ENCODE peak calls at places on chromosome 16, in five cellular contexts. J is ovary, Y is A549, B is Peyer's patch, F is transverse colon. D is an unnamed sample.
A peak's percentile ranks its signal among the peaks of the same experiment; 100 is the strongest.

GRCh38 chr16:88619859-88620655 is 18.3 kb upstream of the IL17C start:
- DNase-seq in B (peak; percentile 85), F (peak; percentile 47), Y (no peak), J (no peak), D (no peak)

GRCh38 chr16:22948603-22949368 is 134.8 kb downstream of the HS3ST2 start:
- DNase-seq in J (peak; percentile 21), Y (peak; percentile 80), B (peak; percentile 81), F (peak; percentile 69), D (peak; percentile 82)

GRCh38 chr16:4847774-4848587 is 700 bp downstream of the UBN1 start:
- DNase-seq in J (peak; percentile 63), Y (peak; percentile 45), B (peak; percentile 67), F (peak; percentile 61), D (peak; percentile 78)

GRCh38 chr16:54657058-54657708 is 273.5 kb upstream of the IRX5 start:
- DNase-seq in J (no peak), B (no peak), Y (peak; percentile 74), F (no peak), D (peak; percentile 55)

GRCh38 chr16:79067600-79067999 is 532.9 kb downstream of the MAF start:
- DNase-seq in B (no peak), Y (no peak), J (no peak), F (no peak), D (no peak)

GRCh38 chr16:88423448-88423850 is 29.6 kb upstream of the ZFPM1 start:
- DNase-seq in J (no peak), F (no peak), Y (no peak), B (no peak), D (no peak)

GRCh38 chr16:68782198-68783174 is 45.4 kb downstream of the CDH1 start:
- DNase-seq in B (no peak), J (no peak), F (no peak), Y (no peak), D (no peak)

GRCh38 chr16:85986931-85987749 is 88.2 kb downstream of the IRF8 start:
- DNase-seq in Y (no peak), J (no peak), F (peak; percentile 50), B (peak; percentile 79), D (no peak)

GRCh38 chr16:75264999-75265910 is 13.8 kb upstream of the BCAR1 start:
- DNase-seq in Y (no peak), F (peak; percentile 72), J (peak; percentile 72), B (peak; percentile 75), D (peak; percentile 55)

GRCh38 chr16:22220714-22221113 is 14.6 kb downstream of the EEF2K start:
- DNase-seq in B (no peak), J (no peak), F (no peak), Y (no peak), D (no peak)

GRCh38 chr16:51924744-51925143 is 622.2 kb downstream of the TOX3 start:
- DNase-seq in Y (no peak), F (no peak), B (no peak), J (no peak), D (no peak)

GRCh38 chr16:80759419-80760162 is 44.8 kb downstream of the CDYL2 start:
- DNase-seq in B (no peak), J (no peak), Y (no peak), F (no peak), D (no peak)

GRCh38 chr16:84120023-84120422 is 3.3 kb upstream of the MBTPS1 start:
- DNase-seq in F (no peak), J (no peak), Y (no peak), B (no peak), D (no peak)

GRCh38 chr16:19380316-19380715 is 37.4 kb upstream of the TMC5 start:
- DNase-seq in B (no peak), Y (no peak), F (no peak), J (no peak), D (no peak)

GRCh38 chr16:71923941-71924690 is 28.8 kb downstream of the IST1 start:
- DNase-seq in J (no peak), Y (no peak), B (no peak), F (no peak), D (no peak)

GRCh38 chr16:14013571-14014283 is 57.4 kb upstream of the MRTFB start:
- DNase-seq in J (no peak), B (no peak), F (no peak), Y (peak; percentile 90), D (peak; percentile 46)

GRCh38 chr16:52069866-52070265 is 477.1 kb downstream of the TOX3 start:
- DNase-seq in B (no peak), Y (peak; percentile 22), F (no peak), J (no peak), D (no peak)

GRCh38 chr16:48504216-48504615 is 105.8 kb downstream of the N4BP1 start:
- DNase-seq in Y (no peak), F (no peak), B (peak; percentile 23), J (no peak), D (no peak)

GRCh38 chr16:73071131-73071940 is 23.4 kb upstream of the ZFHX3 start:
- DNase-seq in F (peak; percentile 72), B (peak; percentile 49), J (peak; percentile 63), Y (peak; percentile 67), D (peak; percentile 79)

GRCh38 chr16:23575834-23576233 is 18.3 kb downstream of the UBFD1 start:
- DNase-seq in J (no peak), Y (no peak), F (no peak), B (no peak), D (no peak)

GRCh38 chr16:15949210-15950166 is at the start of gene ABCC1:
- DNase-seq in B (peak; percentile 71), Y (peak; percentile 65), F (peak; percentile 57), J (peak; percentile 64), D (peak; percentile 38)

DNA sequence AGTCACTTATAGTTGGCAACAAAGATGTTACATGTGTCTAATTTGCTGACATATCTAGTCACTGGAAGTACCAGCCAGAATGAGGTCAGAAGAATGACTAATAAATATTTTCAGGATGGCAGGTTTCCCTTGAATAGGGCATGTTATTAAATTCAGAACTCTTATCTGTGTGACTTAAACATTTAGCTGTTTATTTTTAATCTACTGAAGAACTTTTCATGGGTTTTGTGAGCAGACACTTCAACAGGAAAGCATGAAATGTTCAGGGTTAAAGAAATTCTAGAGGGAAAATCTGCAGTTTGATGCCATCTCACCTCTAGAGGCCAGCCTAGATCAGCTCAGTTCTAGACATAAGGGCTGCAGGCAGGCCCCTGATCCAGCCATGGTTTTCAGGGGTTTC is 13.2 kb downstream of the JPT2 start:
- DNase-seq in F (no peak), B (no peak), J (no peak), Y (peak; percentile 52), D (no peak)
- H3K4me3 ChIP-seq in F (no peak overlapping the region), B (no peak overlapping the region), J (no peak overlapping the region), Y (peak overlapping the region; percentile 30), D (no peak overlapping the region)

GRCh38 chr16:49886554-49887121 is 30.7 kb upstream of the ZNF423 start:
- DNase-seq in F (no peak), J (no peak), B (no peak), Y (no peak), D (peak; percentile 19)

GRCh38 chr16:49884033-49884707 is 28.3 kb upstream of the ZNF423 start:
- DNase-seq in F (peak; percentile 61), Y (no peak), J (no peak), B (peak; percentile 76), D (no peak)

GRCh38 chr16:49881890-49882289 is 26.0 kb upstream of the ZNF423 start:
- DNase-seq in F (no peak), Y (no peak), B (no peak), J (no peak), D (peak; percentile 19)

DNA sequence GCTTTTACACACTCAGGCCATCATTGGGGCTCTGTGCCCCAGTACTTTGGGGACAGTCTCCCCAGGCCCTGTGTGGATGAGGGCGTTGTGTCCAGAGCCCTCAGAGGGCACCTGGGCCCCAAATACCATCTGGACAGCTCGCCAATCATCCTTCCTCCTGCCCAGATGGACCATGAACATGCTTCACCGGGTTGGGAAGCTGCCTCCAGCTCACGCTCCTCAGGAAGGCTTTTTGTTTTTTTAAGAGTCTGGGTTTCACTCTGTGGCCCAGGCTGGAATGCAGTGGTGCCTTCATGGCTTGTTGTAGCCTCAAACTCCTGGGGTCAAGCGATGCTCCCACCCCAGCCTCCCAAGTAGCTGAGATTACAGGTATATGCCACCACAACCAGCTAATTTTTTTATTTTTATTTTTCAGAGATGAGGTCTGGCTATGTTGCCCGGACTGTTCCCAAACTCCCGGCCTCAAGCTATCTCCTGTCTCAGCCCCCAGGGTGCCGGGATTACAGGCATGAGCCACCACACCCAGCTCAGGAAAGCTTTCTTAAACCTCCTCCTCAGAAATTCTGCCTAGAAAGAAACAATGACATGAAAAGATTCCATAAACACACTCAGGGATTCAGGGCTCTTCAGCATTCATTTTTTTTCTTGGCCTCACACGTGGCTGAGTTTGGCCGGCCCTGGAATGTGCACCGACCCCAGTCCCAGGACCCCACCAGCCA is 27.4 kb upstream of the ZNF423 start:
- DNase-seq in Y (no peak), F (no peak), B (no peak), J (no peak), D (no peak)
- H3K27ac ChIP-seq in Y (peak overlapping the region; percentile 48), F (peak overlapping the region; percentile 47), B (no peak overlapping the region), J (no peak overlapping the region), D (no peak overlapping the region)

GRCh38 chr16:3363793-3364192 is 8.1 kb downstream of the OR2C1 start:
- DNase-seq in F (no peak), J (no peak), B (no peak), Y (peak; percentile 37), D (no peak)

GRCh38 chr16:3369073-3369472 is 13.4 kb downstream of the OR2C1 start:
- DNase-seq in Y (no peak), B (no peak), F (no peak), J (no peak), D (no peak)

GRCh38 chr16:3362931-3363330 is 7.2 kb downstream of the OR2C1 start:
- DNase-seq in F (no peak), Y (no peak), J (no peak), B (no peak), D (no peak)

DNA sequence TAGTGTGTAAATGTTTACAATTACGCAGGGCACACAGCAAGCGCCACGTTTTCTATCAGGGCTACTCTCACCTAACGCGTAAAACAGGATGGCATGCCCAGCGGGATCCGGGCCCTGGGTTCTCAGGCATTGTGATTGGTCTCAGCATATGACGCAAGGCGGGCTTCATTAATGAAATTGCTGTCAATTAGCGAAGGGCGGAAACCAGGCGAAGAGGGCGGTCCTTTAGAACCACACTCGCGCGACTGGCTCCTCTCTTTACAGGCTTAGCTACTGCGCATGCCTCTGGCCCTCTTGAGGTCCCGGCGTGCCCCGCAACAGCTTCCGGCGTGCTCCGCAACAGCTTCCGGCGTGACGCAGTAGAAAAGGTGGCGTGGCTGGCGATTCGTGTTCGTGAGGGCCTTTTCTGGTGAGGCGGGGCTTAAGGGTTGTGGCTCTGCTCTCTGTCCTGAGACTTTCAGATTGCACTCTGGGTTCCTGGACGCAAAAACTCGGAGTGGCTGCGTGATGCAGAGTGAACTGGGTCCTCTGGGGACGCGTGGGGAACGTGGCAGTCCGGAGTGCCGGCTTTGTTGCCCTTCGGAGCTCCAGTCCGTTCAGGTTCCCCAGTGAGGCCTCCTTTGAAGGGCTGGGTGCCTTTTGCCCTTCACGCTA is 9.2 kb downstream of the OR2C1 start:
- DNase-seq in J (peak; percentile 90), Y (peak; percentile 97), F (peak; percentile 76), B (peak; percentile 83), D (peak; percentile 94)
- TF ChIP-seq POLR2A in J (peak; percentile 59), Y (no peak), F (peak; percentile 48), B (no peak), D (no peak)

DNA sequence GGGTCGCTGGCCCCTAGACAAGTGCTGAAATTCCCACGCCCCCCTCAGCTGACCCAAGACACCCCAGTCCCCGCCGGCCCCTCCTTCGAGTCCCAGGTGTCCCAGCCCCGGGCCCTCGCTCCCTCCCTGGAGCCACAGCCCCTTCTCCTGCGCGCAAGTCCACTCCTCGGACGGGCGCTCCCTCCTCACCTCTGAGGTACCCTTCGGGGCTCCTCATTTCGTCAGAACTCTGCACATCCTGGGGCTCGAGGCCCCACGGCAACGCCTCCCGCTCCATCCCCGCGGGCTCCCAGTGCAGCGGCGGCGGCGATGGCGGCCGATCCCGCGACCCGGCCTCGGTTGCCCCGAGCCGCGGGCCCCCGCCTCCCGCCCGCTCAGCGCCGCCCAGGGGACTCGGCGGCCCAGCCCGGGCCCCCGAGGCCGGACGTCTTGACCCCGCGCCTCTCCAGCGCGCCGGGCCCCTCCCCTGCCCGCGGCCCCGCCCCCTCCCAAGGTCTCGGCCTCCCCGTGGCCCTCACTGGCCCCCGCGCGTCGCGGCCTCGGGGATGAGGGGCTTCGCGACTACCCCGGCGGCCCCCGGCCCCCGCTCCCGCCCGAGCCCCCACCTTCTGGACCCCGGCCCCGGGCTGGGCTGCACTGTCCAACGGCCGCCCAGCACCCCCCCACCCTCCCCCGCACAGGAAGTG is at the start of gene ZNF768:
- DNase-seq in Y (peak; percentile 33), F (peak; percentile 46), B (peak; percentile 59), J (peak; percentile 68), D (peak; percentile 28)
- H3K4me3 ChIP-seq in Y (peak within 1 kb of the TSS; percentile 85), F (peak within 1 kb of the TSS; percentile 75), B (peak within 1 kb of the TSS; percentile 97), J (peak within 1 kb of the TSS; percentile 68), D (peak within 1 kb of the TSS; percentile 46)

D was measured in body of pancreas.